ENCODE peak calls at places on chromosomes 2 and 18, in seven cellular contexts. One of them, this sample, is unnamed.

GRCh38 chr2:237413293-237414055 is 490 bp downstream of the COL6A3 start:
- DNase-seq in smooth muscle cell of the brain vasculature: no peak
- DNase-seq in SJSA1: no peak
- DNase-seq in nephron progenitor cell: no peak
- DNase-seq in GM10248: no peak
- DNase-seq in AG10803: peak
- DNase-seq in kidney epithelial cell: no peak
- DNase-seq in this sample: no peak

GRCh38 chr18:21479721-21480120 is 120.8 kb downstream of the ESCO1 start:
- DNase-seq in AG10803: no peak
- DNase-seq in kidney epithelial cell: no peak
- DNase-seq in nephron progenitor cell: no peak
- DNase-seq in SJSA1: no peak
- DNase-seq in smooth muscle cell of the brain vasculature: no peak
- DNase-seq in GM10248: no peak
- DNase-seq in this sample: no peak

GRCh38 chr2:233428438-233428837 is 74.1 kb downstream of the DGKD start:
- DNase-seq in GM10248: no peak
- DNase-seq in nephron progenitor cell: no peak
- DNase-seq in kidney epithelial cell: no peak
- DNase-seq in AG10803: no peak
- DNase-seq in smooth muscle cell of the brain vasculature: no peak
- DNase-seq in SJSA1: no peak
- DNase-seq in this sample: no peak

GRCh38 chr2:179096090-179096489 is 46.2 kb upstream of the CCDC141 start:
- DNase-seq in smooth muscle cell of the brain vasculature: no peak
- DNase-seq in GM10248: no peak
- DNase-seq in nephron progenitor cell: no peak
- DNase-seq in kidney epithelial cell: no peak
- DNase-seq in AG10803: no peak
- DNase-seq in SJSA1: no peak
- DNase-seq in this sample: no peak

GRCh38 chr2:65630643-65631042 is 198.2 kb upstream of the SPRED2 start:
- DNase-seq in nephron progenitor cell: no peak
- DNase-seq in AG10803: peak
- DNase-seq in GM10248: no peak
- DNase-seq in smooth muscle cell of the brain vasculature: no peak
- DNase-seq in SJSA1: no peak
- DNase-seq in kidney epithelial cell: no peak
- DNase-seq in this sample: no peak

GRCh38 chr2:102027036-102027702 is 35.4 kb downstream of the IL1R2 start:
- DNase-seq in smooth muscle cell of the brain vasculature: no peak
- DNase-seq in SJSA1: no peak
- DNase-seq in AG10803: peak
- DNase-seq in kidney epithelial cell: peak
- DNase-seq in GM10248: no peak
- DNase-seq in nephron progenitor cell: no peak
- DNase-seq in this sample: no peak

GRCh38 chr2:128594953-128595677 is 276.4 kb upstream of the HS6ST1 start:
- DNase-seq in nephron progenitor cell: no peak
- DNase-seq in kidney epithelial cell: no peak
- DNase-seq in SJSA1: peak
- DNase-seq in smooth muscle cell of the brain vasculature: no peak
- DNase-seq in GM10248: no peak
- DNase-seq in AG10803: no peak
- DNase-seq in this sample: no peak

GRCh38 chr18:140670-141266 is 17.6 kb upstream of the USP14 start:
- DNase-seq in smooth muscle cell of the brain vasculature: no peak
- DNase-seq in GM10248: no peak
- DNase-seq in SJSA1: no peak
- DNase-seq in kidney epithelial cell: no peak
- DNase-seq in AG10803: no peak
- DNase-seq in nephron progenitor cell: no peak
- DNase-seq in this sample: no peak

GRCh38 chr2:238272156-238272555 is 16.3 kb downstream of the PER2 start:
- DNase-seq in GM10248: no peak
- DNase-seq in smooth muscle cell of the brain vasculature: no peak
- DNase-seq in AG10803: no peak
- DNase-seq in nephron progenitor cell: no peak
- DNase-seq in SJSA1: no peak
- DNase-seq in kidney epithelial cell: no peak
- DNase-seq in this sample: no peak